ENCODE peak calls at places on chromosome 15, in six cellular contexts. A, S, H, J, L and C are unnamed samples.

GRCh38 chr15:91045065-91045464 is 22.7 kb upstream of the VPS33B start:
- DNase-seq in L (no peak), S (no peak), J (no peak), A (no peak), H (no peak), C (no peak)

GRCh38 chr15:101209285-101209821 is 42.5 kb downstream of the CHSY1 start:
- DNase-seq in S (peak; percentile 45), A (no peak), H (no peak), L (peak; percentile 46), J (no peak), C (no peak)

GRCh38 chr15:35705885-35706590 is 160.1 kb upstream of the DPH6 start:
- DNase-seq in J (no peak), A (peak; percentile 40), H (no peak), S (peak; percentile 46), L (peak; percentile 85), C (no peak)

GRCh38 chr15:88635343-88635742 is 3.5 kb upstream of the ISG20 start:
- DNase-seq in S (no peak), L (peak; percentile 81), J (peak; percentile 86), A (no peak), H (no peak), C (no peak)

GRCh38 chr15:79943820-79944219 is 27.2 kb downstream of the BCL2A1 start:
- DNase-seq in S (peak; percentile 61), L (peak; percentile 77), A (peak; percentile 92), J (no peak), H (no peak), C (no peak)

GRCh38 chr15:51227967-51228783 is 110.2 kb downstream of the CYP19A1 start:
- DNase-seq in H (no peak), L (peak; percentile 95), A (peak; percentile 89), J (no peak), S (peak; percentile 96), C (no peak)

GRCh38 chr15:19973718-19974117 is 567.9 kb downstream of the GOLGA6L6 start:
- DNase-seq in A (no peak), J (no peak), L (no peak), H (no peak), S (no peak), C (no peak)

GRCh38 chr15:45116006-45116481 is 1.9 kb downstream of the DUOXA2 start:
- DNase-seq in H (no peak), S (no peak), A (no peak), J (no peak), L (no peak), C (no peak)

GRCh38 chr15:54082836-54083492 is 104.7 kb downstream of the UNC13C start:
- DNase-seq in L (no peak), H (peak; percentile 52), A (peak; percentile 0), J (peak; percentile 32), S (peak; percentile 10), C (peak; percentile 2)

GRCh38 chr15:37099321-37100108 is 834 bp downstream of the MEIS2 start:
- DNase-seq in J (peak; percentile 84), H (peak; percentile 50), A (peak; percentile 34), L (peak; percentile 59), S (peak; percentile 60), C (peak; percentile 40)

GRCh38 chr15:27828721-27829120 is 270.4 kb downstream of the OCA2 start:
- DNase-seq in H (no peak), S (no peak), J (no peak), L (no peak), A (no peak), C (no peak)

GRCh38 chr15:100900136-100900894 is 18.8 kb upstream of the LRRK1 start:
- DNase-seq in A (no peak), L (no peak), H (no peak), S (no peak), J (no peak), C (peak; percentile 32)

GRCh38 chr15:39896837-39897236 is 23.2 kb downstream of the GPR176 start:
- DNase-seq in A (peak; percentile 88), H (no peak), S (peak; percentile 69), J (no peak), L (peak; percentile 90), C (no peak)

GRCh38 chr15:25713736-25714537 is 149.2 kb downstream of the ATP10A start:
- DNase-seq in S (no peak), H (no peak), A (no peak), J (no peak), L (no peak), C (no peak)

GRCh38 chr15:84925906-84926305 is 41.4 kb downstream of the SLC28A1 start:
- DNase-seq in L (no peak), S (no peak), H (no peak), A (no peak), J (no peak), C (no peak)

GRCh38 chr15:56019060-56019793 is 25.8 kb upstream of the NEDD4 start:
- DNase-seq in L (no peak), J (no peak), A (peak; percentile 22), H (no peak), S (no peak), C (no peak)

GRCh38 chr15:70854669-70854976 is 666 bp upstream of the LARP6 start:
- DNase-seq in A (peak; percentile 62), L (peak; percentile 50), H (peak; percentile 12), J (no peak), S (peak; percentile 82), C (no peak)

GRCh38 chr15:74270854-74271520 is 34.9 kb downstream of the CCDC33 start:
- DNase-seq in L (no peak), J (no peak), S (no peak), A (no peak), H (no peak), C (no peak)

GRCh38 chr15:44435893-44436667 is 8.7 kb downstream of the CTDSPL2 start:
- DNase-seq in A (peak; percentile 43), J (no peak), H (no peak), S (peak; percentile 24), L (peak; percentile 39), C (no peak)

GRCh38 chr15:39873978-39874377 is 46.1 kb downstream of the GPR176 start:
- DNase-seq in H (no peak), J (no peak), A (no peak), S (no peak), L (no peak), C (no peak)

GRCh38 chr15:80609512-80609946 is 85.6 kb upstream of the ABHD17C start:
- DNase-seq in L (no peak), J (no peak), A (no peak), S (peak; percentile 14), H (no peak), C (no peak)

GRCh38 chr15:70669966-70670658 is 93.2 kb downstream of the UACA start:
- DNase-seq in L (peak; percentile 47), H (no peak), S (no peak), A (no peak), J (no peak), C (no peak)

GRCh38 chr15:84752700-84753099 is 4.3 kb downstream of the ZNF592 start:
- DNase-seq in H (no peak), J (no peak), S (peak; percentile 68), L (no peak), A (peak; percentile 50), C (no peak)

GRCh38 chr15:31104048-31104447 is 2.5 kb upstream of the TRPM1 start:
- DNase-seq in H (no peak), A (no peak), L (no peak), S (no peak), J (no peak), C (no peak)

GRCh38 chr15:74245342-74245931 is 9.3 kb downstream of the CCDC33 start:
- DNase-seq in H (no peak), S (peak; percentile 20), L (no peak), J (no peak), A (no peak), C (peak; percentile 81)

GRCh38 chr15:67146214-67146613 is 80.8 kb downstream of the SMAD3 start:
- DNase-seq in S (peak; percentile 92), L (peak; percentile 89), H (no peak), J (no peak), A (peak; percentile 93), C (no peak)

GRCh38 chr15:27017168-27017809 is 46.3 kb downstream of the GABRG3 start:
- DNase-seq in A (peak; percentile 58), S (peak; percentile 70), J (peak; percentile 62), H (peak; percentile 69), L (peak; percentile 30), C (peak; percentile 84)

GRCh38 chr15:38518084-38518483 is 46.5 kb downstream of the RASGRP1 start:
- DNase-seq in S (no peak), H (no peak), L (no peak), J (no peak), A (no peak), C (no peak)

GRCh38 chr15:76840830-76841460 is 64.2 kb downstream of the SCAPER start:
- DNase-seq in J (peak; percentile 34), S (peak; percentile 75), A (peak; percentile 64), H (no peak), L (peak; percentile 48), C (peak; percentile 22)

GRCh38 chr15:68816158-68816557 is 4.5 kb downstream of the ANP32A start:
- DNase-seq in A (no peak), H (no peak), J (peak; percentile 27), L (no peak), S (no peak), C (no peak)
- H3K4me3 ChIP-seq in A (no peak overlapping the region), H (peak overlapping the region; percentile 92), J (peak overlapping the region; percentile 95), L (no peak overlapping the region), S (peak overlapping the region; percentile 89), C (peak overlapping the region; percentile 84)

GRCh38 chr15:86968244-86968643 is 888.6 kb downstream of the AGBL1 start:
- DNase-seq in L (no peak), A (no peak), S (no peak), J (no peak), H (no peak), C (no peak)

DNA sequence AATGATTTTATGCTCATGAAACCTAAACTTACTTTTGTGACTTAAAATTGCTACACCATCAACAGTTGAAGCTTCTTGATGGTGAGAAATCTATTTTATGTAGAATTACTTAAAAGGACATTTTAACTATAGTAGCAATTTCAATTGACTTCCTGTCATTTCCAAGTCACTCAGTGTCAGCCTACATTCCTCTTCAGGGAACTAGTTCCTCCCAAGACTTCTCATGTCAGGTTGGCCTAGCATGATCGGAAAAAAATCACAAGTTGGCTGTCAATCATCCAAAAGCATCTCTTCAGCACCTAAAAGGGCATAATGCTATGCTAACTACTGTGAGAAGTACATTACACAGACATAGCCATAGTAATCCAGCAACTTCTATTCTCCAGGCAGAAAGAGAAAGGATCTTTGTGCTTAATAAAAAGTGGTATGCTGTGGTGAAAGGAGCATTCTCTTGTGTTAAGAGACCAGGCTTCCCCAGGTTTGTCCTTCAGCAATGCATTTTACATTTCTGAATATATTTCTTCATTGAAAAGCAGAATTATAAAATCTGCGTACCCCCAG is 893.7 kb downstream of the AGBL1 start:
- DNase-seq in A (no peak), S (no peak), L (no peak), J (no peak), H (no peak), C (no peak)
- H2AFZ ChIP-seq in A (no peak overlapping the region), S (no peak overlapping the region), L (no peak overlapping the region), J (no peak overlapping the region), H (no peak overlapping the region), C (no peak overlapping the region)

GRCh38 chr15:69500339-69500738 is 47.7 kb downstream of the RPLP1 start:
- DNase-seq in H (no peak), S (no peak), J (no peak), A (no peak), L (no peak), C (no peak)
- H3K27ac ChIP-seq in H (no peak overlapping the region), S (no peak overlapping the region), J (no peak overlapping the region), A (no peak overlapping the region), L (no peak overlapping the region), C (no peak overlapping the region)

DNA sequence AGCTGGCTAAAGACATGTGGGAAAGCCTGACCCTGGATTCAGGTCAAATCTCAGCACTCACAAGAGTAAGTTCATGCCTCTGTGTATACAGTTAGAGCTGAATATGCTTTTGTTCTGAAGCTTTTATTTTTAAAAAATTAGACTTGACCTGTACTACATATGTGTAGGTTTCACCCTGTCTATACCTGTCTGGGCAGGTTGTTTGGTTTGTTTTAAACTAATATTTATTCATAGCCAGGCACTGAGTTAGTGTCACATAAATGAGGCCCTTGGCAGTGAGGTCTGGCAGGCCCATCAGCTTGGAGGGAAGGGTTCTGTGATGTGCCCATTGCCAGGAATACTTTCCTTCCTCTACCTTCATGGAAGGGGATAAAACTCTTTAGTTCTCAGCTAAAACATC is 1.9 kb downstream of the DNAJA4 start:
- DNase-seq in L (no peak), A (no peak), S (no peak), J (no peak), H (no peak), C (no peak)
- H3K4me3 ChIP-seq in L (no peak overlapping the region), A (no peak overlapping the region), S (no peak overlapping the region), J (no peak overlapping the region), H (no peak overlapping the region), C (no peak overlapping the region)